ENCODE peak calls at places on chromosome 6, in six cellular contexts. I is A549, U is H54, P is spleen, J is lower leg skin, N is stomach. H is an unnamed sample.

GRCh38 chr6:128803911-128804310 is 79.0 kb upstream of the LAMA2 start:
- DNase-seq in I (no peak), U (no peak), P (no peak), J (no peak), N (no peak), H (no peak)

GRCh38 chr6:2110504-2110903 is 134.9 kb downstream of the GMDS start:
- DNase-seq in I (no peak), U (no peak), P (no peak), J (no peak), N (no peak), H (no peak)

GRCh38 chr6:125191916-125192609 is 38.5 kb downstream of the TPD52L1 start:
- DNase-seq in I (peak), U (peak), P (no peak), J (no peak), N (peak), H (peak)

GRCh38 chr6:153489479-153489878 is 358.4 kb upstream of the RGS17 start:
- DNase-seq in I (no peak), U (no peak), P (no peak), J (no peak), N (no peak), H (no peak)

GRCh38 chr6:163459536-163459935 is 45.0 kb downstream of the QKI start:
- DNase-seq in I (no peak), U (no peak), P (no peak), J (no peak), N (no peak), H (no peak)

GRCh38 chr6:79422666-79423065 is 114.6 kb downstream of the LCA5 start:
- DNase-seq in I (no peak), U (no peak), P (no peak), J (no peak), N (no peak), H (no peak)

GRCh38 chr6:2971420-2972218 is at the start of gene SERPINB6:
- DNase-seq in I (peak), U (peak), P (peak), J (peak), N (peak), H (peak)

GRCh38 chr6:138377844-138378243 is at the start of gene SMIM28:
- DNase-seq in I (no peak), U (no peak), P (no peak), J (no peak), N (no peak), H (no peak)

GRCh38 chr6:40348591-40348990 is 238.6 kb downstream of the LRFN2 start:
- DNase-seq in I (no peak), U (no peak), P (no peak), J (peak), N (no peak), H (no peak)

GRCh38 chr6:38427492-38428210 is 212.1 kb downstream of the BTBD9 start:
- DNase-seq in I (no peak), U (no peak), P (no peak), J (no peak), N (no peak), H (no peak)

GRCh38 chr6:170316071-170316470 is 9.5 kb downstream of the FAM120B start:
- DNase-seq in I (no peak), U (no peak), P (no peak), J (no peak), N (no peak), H (no peak)

GRCh38 chr6:41970436-41970846 is 28.8 kb upstream of the CCND3 start:
- DNase-seq in I (peak), U (no peak), P (no peak), J (peak), N (no peak), H (no peak)

GRCh38 chr6:46407785-46408530 is 83.3 kb downstream of the RCAN2 start:
- DNase-seq in I (no peak), U (no peak), P (no peak), J (no peak), N (no peak), H (no peak)

GRCh38 chr6:131828080-131828479 is 20.3 kb downstream of the ENPP1 start:
- DNase-seq in I (no peak), U (no peak), P (no peak), J (no peak), N (no peak), H (peak)

GRCh38 chr6:101126501-101126900 is 245.4 kb upstream of the ASCC3 start:
- DNase-seq in I (no peak), U (no peak), P (no peak), J (no peak), N (no peak), H (no peak)

GRCh38 chr6:143581835-143582480 is 70.4 kb upstream of the FUCA2 start:
- DNase-seq in I (no peak), U (no peak), P (no peak), J (no peak), N (no peak), H (no peak)

GRCh38 chr6:21992178-21992967 is 304.5 kb downstream of the PRL start:
- DNase-seq in I (no peak), U (peak), P (no peak), J (no peak), N (no peak), H (no peak)

GRCh38 chr6:16338577-16339262 is 100.3 kb downstream of the GMPR start:
- DNase-seq in I (peak), U (peak), P (no peak), J (peak), N (peak), H (no peak)

GRCh38 chr6:111727041-111727440 is 121.4 kb upstream of the TRAF3IP2 start:
- DNase-seq in I (no peak), U (no peak), P (no peak), J (no peak), N (no peak), H (no peak)

GRCh38 chr6:90049295-90049694 is 155.0 kb downstream of the GJA10 start:
- DNase-seq in I (no peak), U (no peak), P (no peak), J (no peak), N (no peak), H (no peak)

GRCh38 chr6:137866200-137866913 is 702 bp upstream of the TNFAIP3 start:
- DNase-seq in I (no peak), U (peak), P (peak), J (peak), N (no peak), H (peak)

GRCh38 chr6:154901856-154902552 is 93.1 kb upstream of the TIAM2 start:
- DNase-seq in I (no peak), U (no peak), P (no peak), J (peak), N (no peak), H (peak)

GRCh38 chr6:16764188-16764950 is 3.1 kb upstream of the ATXN1 start:
- DNase-seq in I (no peak), U (no peak), P (no peak), J (no peak), N (no peak), H (peak)

GRCh38 chr6:157229733-157230132 is 93.6 kb downstream of the TMEM242 start:
- DNase-seq in I (no peak), U (no peak), P (no peak), J (peak), N (no peak), H (no peak)

GRCh38 chr6:18477301-18477941 is 90.3 kb downstream of the RNF144B start:
- DNase-seq in I (no peak), U (no peak), P (no peak), J (no peak), N (no peak), H (no peak)

GRCh38 chr6:15340105-15340601 is 94.3 kb downstream of the JARID2 start:
- DNase-seq in I (no peak), U (no peak), P (no peak), J (no peak), N (no peak), H (no peak)

GRCh38 chr6:32700391-32701040 is 34.1 kb upstream of the HLA-DQB1 start:
- DNase-seq in I (peak), U (peak), P (no peak), J (no peak), N (no peak), H (peak)

GRCh38 chr6:157461000-157461915 is 80.3 kb downstream of the ZDHHC14 start:
- DNase-seq in I (no peak), U (no peak), P (no peak), J (no peak), N (no peak), H (peak)

GRCh38 chr6:24991748-24992467 is 56.1 kb upstream of the RIPOR2 start:
- DNase-seq in I (peak), U (peak), P (peak), J (no peak), N (peak), H (peak)

GRCh38 chr6:88490865-88491264 is 324.7 kb upstream of the CNR1 start:
- DNase-seq in I (no peak), U (no peak), P (no peak), J (no peak), N (no peak), H (no peak)

GRCh38 chr6:56223995-56224394 is 23.4 kb downstream of the COL21A1 start:
- DNase-seq in I (peak), U (no peak), P (no peak), J (no peak), N (no peak), H (no peak)

GRCh38 chr6:151434369-151434768 is 17.6 kb downstream of the RMND1 start:
- DNase-seq in I (no peak), U (no peak), P (no peak), J (no peak), N (no peak), H (no peak)

GRCh38 chr6:24584390-24584735 is 61.6 kb downstream of the KIAA0319 start:
- DNase-seq in I (no peak), U (no peak), P (no peak), J (no peak), N (no peak), H (no peak)

DNA sequence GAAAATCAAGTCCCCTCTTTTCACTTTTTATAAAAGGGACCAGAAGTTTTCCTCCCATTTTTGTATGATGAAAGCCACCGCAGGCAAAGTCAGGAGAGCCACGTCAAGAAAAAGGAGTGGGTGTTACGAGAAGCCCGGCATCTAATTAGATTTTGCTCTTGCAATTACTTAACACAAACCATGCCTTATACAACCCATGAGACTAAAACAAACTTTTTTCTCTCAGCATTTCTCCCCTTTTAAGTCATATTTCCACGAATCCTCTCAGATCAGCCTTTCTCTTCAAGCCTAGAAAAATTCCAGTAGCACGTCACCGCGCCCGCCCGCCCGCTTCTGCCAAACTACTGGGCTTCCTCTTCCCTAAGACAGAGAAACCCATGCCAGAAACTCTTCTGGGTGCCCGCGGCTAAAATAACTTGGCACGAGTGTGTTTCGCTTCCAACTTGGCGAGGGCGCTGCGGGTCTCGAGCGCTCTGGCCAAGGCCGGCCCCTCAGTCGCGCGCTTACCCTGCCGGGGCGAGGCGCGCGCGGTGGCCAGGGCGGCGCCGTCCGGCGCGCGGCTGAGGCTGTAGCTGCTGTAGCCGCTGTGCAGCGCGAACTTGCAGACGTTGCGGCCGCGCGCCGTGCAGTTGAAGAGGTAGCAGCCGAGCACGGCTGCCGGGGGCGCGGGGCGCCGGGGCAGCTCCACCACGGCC is 1.1 kb downstream of the LRP11 start:
- DNase-seq in I (no peak), U (peak), P (peak), J (peak), N (peak), H (peak)
- TF ChIP-seq POLR2A in I (peak), U (peak), P (no peak), J (no peak), N (no peak), H (no peak)

DNA sequence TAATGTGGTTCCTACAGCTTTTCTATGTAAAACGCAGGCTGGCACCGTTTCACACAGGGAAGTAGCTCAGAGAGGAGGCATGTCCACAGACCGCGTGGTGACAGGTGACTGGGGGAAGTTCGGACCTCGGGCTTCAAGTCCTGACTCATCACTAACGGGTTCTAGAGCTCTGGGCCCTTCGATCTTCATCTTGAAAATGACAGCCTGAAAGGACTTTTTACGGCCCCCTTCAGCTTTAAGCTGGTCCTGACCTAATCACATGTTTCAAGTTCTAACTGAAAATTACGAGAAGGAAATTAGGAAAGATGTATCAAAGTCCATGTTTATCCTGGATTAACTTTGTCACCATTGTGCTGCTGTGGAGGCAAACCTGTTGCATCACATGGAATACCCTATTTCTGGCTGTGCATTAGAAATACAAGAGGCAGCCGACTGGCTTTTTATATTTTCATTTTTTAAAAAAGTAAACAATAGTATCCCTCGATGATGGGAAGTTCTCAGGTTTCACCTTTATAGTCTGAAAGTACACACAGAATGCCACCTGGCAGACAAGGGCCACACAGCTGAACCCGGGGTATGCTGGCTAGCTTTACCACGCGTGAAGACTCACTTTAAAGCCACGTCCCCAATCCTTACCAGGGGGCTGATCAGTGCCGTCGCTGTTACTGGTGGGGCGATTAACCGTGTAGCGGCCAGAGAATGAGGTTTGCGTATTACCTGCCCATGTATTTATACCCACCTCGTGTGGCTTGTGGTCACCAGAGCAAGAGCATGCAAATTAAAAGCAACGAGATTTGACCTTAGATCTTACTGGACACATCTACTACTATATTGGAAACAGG is 1.9 kb downstream of the MAN1A1 start:
- DNase-seq in I (no peak), U (no peak), P (peak), J (peak), N (peak), H (peak)
- TF ChIP-seq POLR2A in I (no peak), U (no peak), P (no peak), J (no peak), N (no peak), H (no peak)

GRCh38 chr6:43668151-43669028 is 19.2 kb downstream of the MRPS18A start:
- DNase-seq in I (peak), U (peak), P (peak), J (peak), N (peak), H (peak)
- TF ChIP-seq POLR2A in I (no peak), U (peak), P (no peak), J (no peak), N (no peak), H (peak)

GRCh38 chr6:37170273-37171140 is 555 bp downstream of the PIM1 start:
- DNase-seq in I (peak), U (peak), P (no peak), J (peak), N (peak), H (peak)
- TF ChIP-seq POLR2A in I (no peak), U (no peak), P (no peak), J (no peak), N (no peak), H (peak)

GRCh38 chr6:13282393-13283069 is 45.8 kb downstream of the TBC1D7 start:
- DNase-seq in I (no peak), U (no peak), P (no peak), J (no peak), N (no peak), H (no peak)

GRCh38 chr6:13283340-13283739 is 45.0 kb downstream of the TBC1D7 start:
- DNase-seq in I (no peak), U (no peak), P (no peak), J (no peak), N (no peak), H (no peak)

GRCh38 chr6:13280253-13280652 is 48.1 kb downstream of the TBC1D7 start:
- DNase-seq in I (no peak), U (no peak), P (no peak), J (no peak), N (no peak), H (no peak)

GRCh38 chr6:13278991-13279390 is 49.3 kb downstream of the TBC1D7 start:
- DNase-seq in I (no peak), U (no peak), P (no peak), J (no peak), N (no peak), H (no peak)

DNA sequence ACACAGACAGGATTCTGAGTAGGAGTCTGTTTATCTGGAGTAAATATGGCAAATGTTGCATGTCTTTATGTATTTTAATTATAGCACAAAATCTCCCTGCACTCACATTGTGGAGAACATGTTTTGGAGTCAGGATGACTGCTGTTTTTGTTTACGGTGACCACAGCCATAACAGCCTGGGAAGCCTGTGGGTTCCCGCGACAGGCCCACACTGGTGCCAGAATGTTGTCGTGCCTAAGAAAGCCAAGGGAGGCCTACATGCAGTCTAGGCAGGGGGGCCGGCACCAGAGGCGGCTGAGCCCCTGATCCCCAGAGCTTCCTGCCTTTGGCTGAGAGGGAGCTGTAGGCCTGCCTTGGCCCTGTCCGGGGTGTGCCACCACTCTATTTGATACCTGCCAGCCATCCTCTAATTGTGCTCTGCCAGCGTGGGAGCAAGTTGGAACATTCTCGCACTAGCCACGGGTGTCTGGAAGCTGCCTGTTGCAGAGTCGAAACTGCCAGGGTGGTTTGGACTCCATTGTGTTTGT is 46.6 kb downstream of the TBC1D7 start:
- DNase-seq in I (no peak), U (no peak), P (no peak), J (no peak), N (no peak), H (no peak)
- TF ChIP-seq POLR2A in I (no peak), U (no peak), P (no peak), J (no peak), N (no peak), H (no peak)

GRCh38 chr6:167858086-167858591 is 31.4 kb downstream of the AFDN start:
- DNase-seq in I (no peak), U (no peak), P (no peak), J (no peak), N (no peak), H (no peak)

GRCh38 chr6:167860546-167861226 is 34.0 kb downstream of the AFDN start:
- DNase-seq in I (no peak), U (no peak), P (no peak), J (no peak), N (no peak), H (no peak)

GRCh38 chr6:167861424-167861823 is 34.7 kb downstream of the AFDN start:
- DNase-seq in I (no peak), U (no peak), P (no peak), J (no peak), N (no peak), H (no peak)

GRCh38 chr6:167856999-167857660 is 30.4 kb downstream of the AFDN start:
- DNase-seq in I (no peak), U (no peak), P (no peak), J (no peak), N (no peak), H (no peak)

DNA sequence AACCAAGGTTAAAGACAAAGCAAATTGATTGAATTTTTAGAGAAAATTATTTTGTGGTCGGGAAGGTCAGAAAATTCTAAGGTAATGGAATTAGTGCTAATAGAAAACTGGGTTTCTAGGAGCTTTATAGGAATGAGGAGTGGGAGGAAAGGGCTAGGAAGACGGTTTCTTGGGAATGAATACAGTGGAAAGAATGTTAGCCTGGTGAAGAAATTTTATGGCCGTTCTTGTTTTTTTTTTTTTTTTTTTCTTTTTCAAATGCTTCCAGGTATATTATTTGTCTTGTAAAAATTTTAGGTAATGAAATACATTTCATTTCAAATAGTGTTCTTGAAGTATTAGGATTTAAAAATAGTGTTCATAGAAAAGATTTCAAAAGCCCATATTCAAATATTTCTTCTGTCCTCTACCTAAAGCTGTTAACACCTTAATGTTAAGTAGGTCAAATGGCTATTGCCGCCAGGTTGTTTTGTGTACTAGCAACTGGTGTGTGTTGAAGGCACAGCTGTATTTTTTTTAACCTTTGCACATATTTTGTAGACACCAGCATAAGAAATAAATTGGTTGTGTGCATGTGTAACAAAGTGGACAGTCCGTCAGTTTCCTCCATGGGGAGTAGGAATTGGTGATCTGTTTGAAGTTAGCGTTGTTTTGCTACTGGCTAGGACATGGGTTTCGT is 32.3 kb downstream of the AFDN start:
- DNase-seq in I (no peak), U (no peak), P (no peak), J (no peak), N (no peak), H (no peak)
- TF ChIP-seq POLR2A in I (no peak), U (no peak), P (no peak), J (no peak), N (no peak), H (no peak)

H was measured in erythroblast.